ENCODE peak calls at places on chromosomes 3 and 15, in seven cellular contexts. One of them, this sample, is unnamed.
A peak's percentile ranks its signal among the peaks of the same experiment; 100 is the strongest.

GRCh38 chr3:128112406-128112968 is 11.1 kb downstream of the RUVBL1 start:
- DNase-seq in endothelial cell of umbilical vein: peak; percentile 89
- DNase-seq in HCT116: peak; percentile 43
- DNase-seq in K562: no peak
- DNase-seq in H1: no peak
- DNase-seq in HepG2: no peak
- DNase-seq in SK-N-SH: peak; percentile 78
- DNase-seq in this sample: peak; percentile 25

GRCh38 chr3:101037613-101038012 is 44.4 kb upstream of the ABI3BP start:
- DNase-seq in HCT116: no peak
- DNase-seq in SK-N-SH: no peak
- DNase-seq in HepG2: no peak
- DNase-seq in K562: no peak
- DNase-seq in endothelial cell of umbilical vein: no peak
- DNase-seq in H1: no peak
- DNase-seq in this sample: no peak

GRCh38 chr3:30333143-30333542 is 273.3 kb upstream of the TGFBR2 start:
- DNase-seq in SK-N-SH: no peak
- DNase-seq in HepG2: no peak
- DNase-seq in K562: no peak
- DNase-seq in H1: no peak
- DNase-seq in endothelial cell of umbilical vein: no peak
- DNase-seq in HCT116: no peak
- DNase-seq in this sample: no peak

GRCh38 chr15:56286213-56286612 is 42.5 kb upstream of the RFX7 start:
- DNase-seq in K562: peak; percentile 5
- DNase-seq in HCT116: peak; percentile 6
- DNase-seq in H1: no peak
- DNase-seq in endothelial cell of umbilical vein: no peak
- DNase-seq in SK-N-SH: no peak
- DNase-seq in HepG2: no peak
- DNase-seq in this sample: no peak

GRCh38 chr3:55486857-55487375 is at the start of gene WNT5A:
- DNase-seq in endothelial cell of umbilical vein: peak; percentile 23
- DNase-seq in K562: no peak
- DNase-seq in HepG2: no peak
- DNase-seq in SK-N-SH: peak; percentile 73
- DNase-seq in H1: no peak
- DNase-seq in HCT116: no peak
- DNase-seq in this sample: no peak

GRCh38 chr15:92393994-92394326 is 279 bp downstream of the ST8SIA2 start:
- DNase-seq in SK-N-SH: no peak
- DNase-seq in endothelial cell of umbilical vein: peak; percentile 2
- DNase-seq in HCT116: no peak
- DNase-seq in K562: no peak
- DNase-seq in HepG2: no peak
- DNase-seq in H1: no peak
- DNase-seq in this sample: no peak

GRCh38 chr15:44029940-44030568 is 165.0 kb downstream of the FRMD5 start:
- DNase-seq in HepG2: no peak
- DNase-seq in K562: no peak
- DNase-seq in endothelial cell of umbilical vein: peak; percentile 70
- DNase-seq in SK-N-SH: no peak
- DNase-seq in HCT116: no peak
- DNase-seq in H1: no peak
- DNase-seq in this sample: no peak

GRCh38 chr15:99324082-99324620 is 72.9 kb downstream of the LRRC28 start:
- DNase-seq in SK-N-SH: no peak
- DNase-seq in HepG2: no peak
- DNase-seq in H1: no peak
- DNase-seq in K562: no peak
- DNase-seq in endothelial cell of umbilical vein: peak; percentile 60
- DNase-seq in HCT116: peak; percentile 76
- DNase-seq in this sample: peak; percentile 62

GRCh38 chr15:90710436-90710835 is 6.7 kb upstream of the BLM start:
- DNase-seq in HepG2: no peak
- DNase-seq in HCT116: no peak
- DNase-seq in K562: peak; percentile 21
- DNase-seq in endothelial cell of umbilical vein: no peak
- DNase-seq in SK-N-SH: peak; percentile 34
- DNase-seq in H1: peak; percentile 50
- DNase-seq in this sample: no peak

GRCh38 chr3:144524531-144524930 is 552.9 kb downstream of the DIPK2A start:
- DNase-seq in HCT116: no peak
- DNase-seq in HepG2: no peak
- DNase-seq in endothelial cell of umbilical vein: no peak
- DNase-seq in SK-N-SH: no peak
- DNase-seq in H1: no peak
- DNase-seq in K562: no peak
- DNase-seq in this sample: no peak

GRCh38 chr3:128787256-128788253 is 61.6 kb downstream of the RAB7A start:
- DNase-seq in SK-N-SH: peak; percentile 47
- DNase-seq in H1: peak; percentile 62
- DNase-seq in endothelial cell of umbilical vein: no peak
- DNase-seq in HCT116: peak; percentile 51
- DNase-seq in K562: peak; percentile 15
- DNase-seq in HepG2: peak; percentile 12
- DNase-seq in this sample: no peak

GRCh38 chr3:24387000-24387399 is 107.7 kb downstream of the THRB start:
- DNase-seq in HCT116: no peak
- DNase-seq in SK-N-SH: no peak
- DNase-seq in K562: no peak
- DNase-seq in endothelial cell of umbilical vein: no peak
- DNase-seq in H1: no peak
- DNase-seq in HepG2: no peak
- DNase-seq in this sample: no peak

DNA sequence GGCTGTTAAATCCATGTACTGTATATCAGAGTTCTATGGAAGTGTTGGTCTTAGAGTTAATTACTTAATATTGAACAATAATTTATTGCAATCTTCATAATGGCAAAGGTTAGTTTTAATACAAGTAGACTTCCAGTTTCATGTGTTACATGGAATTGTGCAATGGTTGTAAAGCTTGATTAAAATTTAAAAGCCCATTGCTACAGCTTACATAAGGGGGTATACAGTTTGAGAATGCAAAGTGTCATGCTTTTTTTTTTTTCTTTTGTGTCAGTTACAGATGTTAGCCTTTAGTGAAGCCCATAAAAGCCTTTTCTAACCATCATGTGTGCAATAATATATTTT is 22.0 kb downstream of the CNOT10 start:
- DNase-seq in SK-N-SH: no peak
- DNase-seq in H1: no peak
- DNase-seq in K562: no peak
- DNase-seq in HCT116: no peak
- DNase-seq in endothelial cell of umbilical vein: no peak
- DNase-seq in HepG2: no peak
- DNase-seq in this sample: no peak
- TF ChIP-seq MAX in SK-N-SH: no peak
- TF ChIP-seq MAX in H1: no peak
- TF ChIP-seq MAX in K562: no peak
- TF ChIP-seq MAX in HCT116: no peak
- TF ChIP-seq MAX in endothelial cell of umbilical vein: no peak
- TF ChIP-seq MAX in HepG2: no peak
- TF ChIP-seq MAX in this sample: no peak

GRCh38 chr15:87269566-87269965 is 987.0 kb downstream of the NTRK3 start:
- DNase-seq in HCT116: no peak
- DNase-seq in SK-N-SH: no peak
- DNase-seq in endothelial cell of umbilical vein: no peak
- DNase-seq in HepG2: no peak
- DNase-seq in H1: no peak
- DNase-seq in K562: no peak
- DNase-seq in this sample: no peak
- H3K9ac ChIP-seq in HCT116: no peak overlapping the region
- H3K9ac ChIP-seq in SK-N-SH: no peak overlapping the region
- H3K9ac ChIP-seq in endothelial cell of umbilical vein: no peak overlapping the region
- H3K9ac ChIP-seq in HepG2: no peak overlapping the region
- H3K9ac ChIP-seq in H1: no peak overlapping the region
- H3K9ac ChIP-seq in K562: no peak overlapping the region
- H3K9ac ChIP-seq in this sample: no peak overlapping the region

GRCh38 chr3:169841171-169841570 is 28.5 kb upstream of the LRRC34 start:
- DNase-seq in endothelial cell of umbilical vein: no peak
- DNase-seq in HCT116: no peak
- DNase-seq in K562: no peak
- DNase-seq in H1: no peak
- DNase-seq in SK-N-SH: no peak
- DNase-seq in HepG2: no peak
- DNase-seq in this sample: peak; percentile 34
- TF ChIP-seq MAX in endothelial cell of umbilical vein: no peak
- TF ChIP-seq MAX in HCT116: no peak
- TF ChIP-seq MAX in K562: no peak
- TF ChIP-seq MAX in H1: no peak
- TF ChIP-seq MAX in SK-N-SH: no peak
- TF ChIP-seq MAX in HepG2: no peak
- TF ChIP-seq MAX in this sample: no peak

GRCh38 chr3:124885466-124886167 is 1.5 kb downstream of the ITGB5 start:
- DNase-seq in endothelial cell of umbilical vein: peak; percentile 14
- DNase-seq in SK-N-SH: peak; percentile 23
- DNase-seq in HCT116: no peak
- DNase-seq in H1: no peak
- DNase-seq in HepG2: no peak
- DNase-seq in K562: no peak
- DNase-seq in this sample: no peak
- H3K9ac ChIP-seq in endothelial cell of umbilical vein: peak overlapping the region; percentile 13
- H3K9ac ChIP-seq in SK-N-SH: peak overlapping the region; percentile 74
- H3K9ac ChIP-seq in HCT116: peak overlapping the region; percentile 77
- H3K9ac ChIP-seq in H1: peak overlapping the region; percentile 62
- H3K9ac ChIP-seq in HepG2: peak overlapping the region; percentile 92
- H3K9ac ChIP-seq in K562: peak overlapping the region; percentile 53
- H3K9ac ChIP-seq in this sample: no peak overlapping the region

DNA sequence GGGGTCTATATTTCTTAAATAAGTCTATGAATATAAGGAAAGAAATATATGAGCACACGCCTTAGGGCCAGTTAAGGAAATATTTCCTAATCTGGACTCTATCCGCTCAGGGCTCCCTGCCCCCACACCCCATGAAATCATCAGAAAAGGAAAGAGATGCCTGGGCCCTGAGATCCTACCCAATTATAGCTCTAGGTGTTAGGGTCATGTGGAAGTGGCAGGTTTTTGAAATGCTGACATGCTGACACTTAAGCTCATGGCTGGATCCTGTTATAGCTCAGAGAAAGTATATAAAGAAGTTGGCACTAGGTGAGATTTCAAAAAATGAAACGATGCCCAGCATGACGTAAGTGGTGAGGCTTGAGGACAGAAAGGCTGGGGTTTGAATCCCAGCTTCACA is 43.5 kb upstream of the AKAP13 start:
- DNase-seq in HepG2: no peak
- DNase-seq in SK-N-SH: no peak
- DNase-seq in endothelial cell of umbilical vein: no peak
- DNase-seq in K562: no peak
- DNase-seq in HCT116: no peak
- DNase-seq in H1: no peak
- DNase-seq in this sample: no peak
- TF ChIP-seq MAX in HepG2: no peak
- TF ChIP-seq MAX in SK-N-SH: no peak
- TF ChIP-seq MAX in endothelial cell of umbilical vein: no peak
- TF ChIP-seq MAX in K562: no peak
- TF ChIP-seq MAX in HCT116: no peak
- TF ChIP-seq MAX in H1: no peak
- TF ChIP-seq MAX in this sample: no peak

GRCh38 chr3:13545952-13546454 is 2.9 kb upstream of the FBLN2 start:
- DNase-seq in H1: no peak
- DNase-seq in endothelial cell of umbilical vein: no peak
- DNase-seq in SK-N-SH: no peak
- DNase-seq in HCT116: no peak
- DNase-seq in HepG2: no peak
- DNase-seq in K562: no peak
- DNase-seq in this sample: no peak

GRCh38 chr3:13548696-13549512 is at the start of gene FBLN2:
- DNase-seq in HepG2: no peak
- DNase-seq in endothelial cell of umbilical vein: no peak
- DNase-seq in SK-N-SH: peak; percentile 99
- DNase-seq in H1: peak; percentile 86
- DNase-seq in K562: peak; percentile 93
- DNase-seq in HCT116: no peak
- DNase-seq in this sample: no peak

GRCh38 chr3:13544951-13545651 is 3.8 kb upstream of the FBLN2 start:
- DNase-seq in K562: no peak
- DNase-seq in HCT116: no peak
- DNase-seq in endothelial cell of umbilical vein: no peak
- DNase-seq in H1: no peak
- DNase-seq in HepG2: no peak
- DNase-seq in SK-N-SH: no peak
- DNase-seq in this sample: no peak

GRCh38 chr3:13547591-13548371 is 1.1 kb upstream of the FBLN2 start:
- DNase-seq in K562: no peak
- DNase-seq in HepG2: no peak
- DNase-seq in HCT116: no peak
- DNase-seq in H1: no peak
- DNase-seq in endothelial cell of umbilical vein: no peak
- DNase-seq in SK-N-SH: no peak
- DNase-seq in this sample: no peak

DNA sequence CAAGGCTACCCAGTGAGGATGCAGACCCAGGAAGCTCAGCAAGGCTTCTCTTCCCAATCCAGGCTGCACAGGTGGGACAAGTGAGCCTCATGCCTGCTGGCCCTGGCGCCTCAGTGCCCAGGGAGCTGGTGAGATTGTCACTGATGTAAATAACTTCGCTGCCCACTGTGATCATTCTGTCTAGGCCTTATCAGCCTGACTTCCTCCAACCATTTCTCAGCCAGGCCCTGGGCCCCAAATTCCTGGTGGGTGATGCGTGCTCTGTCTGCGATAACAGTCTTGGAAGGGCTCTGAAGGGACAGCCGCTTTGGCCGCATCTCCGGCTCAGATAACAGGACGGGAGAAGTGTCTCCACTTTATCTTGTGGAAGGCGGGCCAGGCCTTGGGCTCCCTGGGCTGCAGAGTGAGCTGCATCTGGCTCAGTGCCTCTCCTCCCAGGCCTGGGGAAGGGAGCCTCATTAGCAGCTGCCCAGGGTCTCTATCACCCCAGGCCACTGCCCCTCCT is 2.2 kb upstream of the FBLN2 start:
- DNase-seq in SK-N-SH: peak; percentile 71
- DNase-seq in HepG2: no peak
- DNase-seq in HCT116: no peak
- DNase-seq in K562: peak; percentile 92
- DNase-seq in endothelial cell of umbilical vein: no peak
- DNase-seq in H1: no peak
- DNase-seq in this sample: no peak
- H3K9ac ChIP-seq in SK-N-SH: no peak overlapping the region
- H3K9ac ChIP-seq in HepG2: no peak overlapping the region
- H3K9ac ChIP-seq in HCT116: no peak overlapping the region
- H3K9ac ChIP-seq in K562: no peak overlapping the region
- H3K9ac ChIP-seq in endothelial cell of umbilical vein: no peak overlapping the region
- H3K9ac ChIP-seq in H1: no peak overlapping the region
- H3K9ac ChIP-seq in this sample: no peak overlapping the region

GRCh38 chr3:184496933-184497332 is 64.7 kb upstream of the EPHB3 start:
- DNase-seq in K562: no peak
- DNase-seq in H1: no peak
- DNase-seq in SK-N-SH: no peak
- DNase-seq in HCT116: no peak
- DNase-seq in endothelial cell of umbilical vein: no peak
- DNase-seq in HepG2: no peak
- DNase-seq in this sample: no peak
- TF ChIP-seq MAX in K562: no peak
- TF ChIP-seq MAX in H1: no peak
- TF ChIP-seq MAX in SK-N-SH: no peak
- TF ChIP-seq MAX in HCT116: no peak
- TF ChIP-seq MAX in endothelial cell of umbilical vein: no peak
- TF ChIP-seq MAX in HepG2: no peak
- TF ChIP-seq MAX in this sample: no peak

This sample was measured in GM12878.